ENCODE peak calls at places on chromosomes 7 and 10, in seven cellular contexts. A is transverse colon, R is tibial artery, L is BE2C, B is HL-60, E is esophagus squamous epithelium, S is GM06990. K is an unnamed sample.

GRCh38 chr10:14653271-14654161 is 121.2 kb downstream of the FAM107B start:
- DNase-seq in L (peak; percentile 60), E (no peak), A (no peak), R (no peak), S (no peak), B (peak; percentile 84), K (no peak)

GRCh38 chr10:58258977-58259692 is 8.6 kb downstream of the IPMK start:
- DNase-seq in R (no peak), E (no peak), A (no peak), L (no peak), S (no peak), B (no peak), K (no peak)

GRCh38 chr7:37201003-37201875 is 247.4 kb downstream of the ELMO1 start:
- DNase-seq in B (peak; percentile 42), S (no peak), R (peak; percentile 90), E (no peak), A (peak; percentile 83), L (peak; percentile 77), K (peak; percentile 85)

GRCh38 chr7:140238778-140239652 is 62.2 kb upstream of the KDM7A start:
- DNase-seq in E (no peak), R (no peak), B (no peak), A (peak; percentile 92), L (peak; percentile 19), S (no peak), K (no peak)

GRCh38 chr7:47948096-47948790 is at the start of gene PKD1L1:
- DNase-seq in E (no peak), A (no peak), S (no peak), R (no peak), B (no peak), L (no peak), K (no peak)

GRCh38 chr7:158028290-158028941 is 559.2 kb downstream of the PTPRN2 start:
- DNase-seq in A (peak; percentile 35), S (no peak), E (no peak), L (no peak), R (peak; percentile 40), B (no peak), K (no peak)

GRCh38 chr10:16856092-16856491 is 38.9 kb upstream of the RSU1 start:
- DNase-seq in A (no peak), R (no peak), L (no peak), B (no peak), S (no peak), E (no peak), K (no peak)

GRCh38 chr7:42151309-42151708 is 85.7 kb downstream of the GLI3 start:
- DNase-seq in R (no peak), A (no peak), E (no peak), L (no peak), S (no peak), B (no peak), K (no peak)

GRCh38 chr7:142608630-142609029 is 140.6 kb upstream of the PRSS1 start:
- DNase-seq in B (no peak), L (no peak), A (no peak), R (no peak), E (no peak), S (no peak), K (no peak)

GRCh38 chr10:102627446-102628293 is 16.6 kb upstream of the TRIM8 start:
- DNase-seq in S (no peak), B (no peak), R (peak; percentile 80), E (no peak), A (no peak), L (peak; percentile 40), K (peak; percentile 62)

GRCh38 chr7:22147868-22148267 is 202.2 kb upstream of the CDCA7L start:
- DNase-seq in B (no peak), R (no peak), S (no peak), L (no peak), A (no peak), E (no peak), K (no peak)

DNA sequence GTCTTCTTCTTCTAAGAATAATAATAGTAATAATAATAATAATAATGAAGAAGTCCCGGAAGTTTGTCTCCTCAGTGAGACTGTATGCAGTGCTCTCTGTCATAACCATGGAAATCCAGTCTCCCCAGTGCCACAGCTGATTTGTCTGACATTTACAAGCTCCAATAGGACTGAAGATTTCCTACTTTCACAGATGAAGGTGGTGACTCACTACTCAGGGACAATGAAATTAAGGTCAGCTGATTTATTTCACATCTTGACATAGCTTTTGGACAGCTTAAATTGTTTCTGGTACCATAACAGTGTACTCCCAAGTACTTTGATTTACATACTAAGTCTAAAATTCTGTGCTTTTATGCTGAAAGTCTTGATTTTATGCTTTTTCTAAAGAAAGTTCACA is 6.9 kb downstream of the CELF2 start:
- DNase-seq in S (no peak), A (no peak), B (no peak), R (no peak), E (no peak), L (no peak), K (no peak)
- TF ChIP-seq CTCF in S (no peak), A (no peak), B (no peak), R (no peak), E (no peak), L (no peak), K (no peak)

DNA sequence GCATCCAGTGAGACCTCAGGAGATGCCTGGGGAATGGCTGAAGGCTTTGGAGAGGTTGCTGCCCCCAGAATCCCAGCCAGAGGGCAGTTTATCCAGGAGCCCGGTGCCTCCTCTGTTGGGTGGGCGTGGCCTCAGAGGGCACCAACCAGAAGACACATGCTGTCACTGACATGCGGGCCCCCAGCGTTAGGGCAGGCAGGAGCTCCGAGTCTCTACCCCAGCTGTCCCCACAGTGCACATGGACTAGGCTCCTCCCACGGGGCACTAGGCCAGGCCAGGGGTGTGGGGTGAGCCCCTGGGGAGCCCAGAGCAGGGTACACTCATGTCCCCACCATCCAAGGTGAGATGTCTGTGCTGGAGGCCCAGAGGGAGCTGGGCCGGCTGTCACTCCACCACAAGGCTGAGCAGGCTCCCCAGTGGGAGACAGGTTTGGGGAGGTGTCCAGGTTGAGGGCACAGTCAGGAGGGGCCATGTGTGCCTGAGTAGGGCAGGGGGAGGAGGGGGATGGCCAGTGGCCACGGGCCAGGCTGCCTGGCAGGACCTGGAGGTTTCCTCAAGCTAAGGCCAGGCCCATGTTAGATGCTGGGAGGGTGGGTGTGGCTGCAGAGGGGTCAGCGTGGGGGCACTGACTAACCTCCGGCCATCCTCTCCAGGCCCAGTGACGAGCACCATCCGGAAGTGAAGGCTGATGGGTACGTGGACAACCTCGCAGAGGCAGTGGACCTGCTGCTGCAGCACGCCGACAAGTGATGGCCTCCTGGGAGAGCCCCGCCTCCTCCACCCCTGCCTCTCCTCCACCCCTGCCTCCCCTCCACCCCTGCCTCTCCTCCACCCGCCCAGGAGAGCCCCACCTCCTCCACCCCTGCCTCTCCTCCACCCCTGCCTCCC is 131.3 kb downstream of the FAM53B start:
- DNase-seq in S (no peak), B (peak; percentile 36), R (no peak), A (no peak), E (no peak), L (peak; percentile 78), K (no peak)
- TF ChIP-seq CTCF in S (no peak), B (no peak), R (no peak), A (no peak), E (no peak), L (peak; percentile 46), K (no peak)

GRCh38 chr7:98878365-98879197 is at the start of gene TRRAP:
- DNase-seq in S (peak; percentile 88), B (peak; percentile 63), E (no peak), R (peak; percentile 82), A (peak; percentile 72), L (peak; percentile 80), K (peak; percentile 84)

GRCh38 chr7:98880485-98880884 is 2.2 kb downstream of the TRRAP start:
- DNase-seq in B (no peak), A (no peak), E (no peak), R (no peak), L (no peak), S (no peak), K (no peak)

GRCh38 chr7:98877692-98878364 is 504 bp upstream of the TRRAP start:
- DNase-seq in B (no peak), A (no peak), E (no peak), S (no peak), R (no peak), L (no peak), K (no peak)

GRCh38 chr7:98879989-98880337 is 1.6 kb downstream of the TRRAP start:
- DNase-seq in A (no peak), R (no peak), E (no peak), B (no peak), L (no peak), S (no peak), K (no peak)

GRCh38 chr7:98879198-98879988 is 1.1 kb downstream of the TRRAP start:
- DNase-seq in R (no peak), S (peak; percentile 51), A (peak; percentile 60), B (peak; percentile 69), L (no peak), E (no peak), K (no peak)
- TF ChIP-seq CTCF in R (no peak), S (peak; percentile 64), A (peak; percentile 14), B (peak; percentile 13), L (peak; percentile 17), E (no peak), K (peak; percentile 57)

GRCh38 chr10:118827466-118828155 is 72.8 kb upstream of the CACUL1 start:
- DNase-seq in R (no peak), A (no peak), S (no peak), L (no peak), B (no peak), E (no peak), K (no peak)
- TF ChIP-seq CTCF in R (no peak), A (no peak), S (peak; percentile 43), L (peak; percentile 52), B (no peak), E (no peak), K (peak; percentile 41)

K was measured in glutamatergic neuron.